ENCODE peak calls at places on chromosomes 2 and 18, in four cellular contexts. E is neural crest cell, V is GM12878, I is neural progenitor cell. K is an unnamed sample.

GRCh38 chr18:24262097-24262496 is 123.2 kb downstream of the CABYR start:
- DNase-seq in E (no peak), V (no peak), I (no peak), K (no peak)

GRCh38 chr2:62456721-62457539 is 49.1 kb downstream of the TMEM17 start:
- DNase-seq in E (peak; percentile 91), V (no peak), I (peak; percentile 94), K (peak; percentile 90)

GRCh38 chr2:212919238-212919637 is 232.2 kb downstream of the IKZF2 start:
- DNase-seq in E (no peak), V (no peak), I (no peak), K (no peak)

GRCh38 chr2:170258382-170258781 is 80.4 kb downstream of the MYO3B start:
- DNase-seq in E (no peak), V (no peak), I (no peak), K (no peak)

GRCh38 chr18:54878057-54878661 is 49.9 kb downstream of the RAB27B start:
- DNase-seq in E (no peak), V (no peak), I (no peak), K (no peak)

GRCh38 chr18:62339106-62339988 is 14.2 kb downstream of the TNFRSF11A start:
- DNase-seq in E (no peak), V (no peak), I (no peak), K (no peak)

GRCh38 chr18:11861583-11862288 is 10.5 kb downstream of the CHMP1B start:
- DNase-seq in E (no peak), V (no peak), I (no peak), K (no peak)

GRCh38 chr2:134124047-134124753 is 129.7 kb upstream of the MGAT5 start:
- DNase-seq in E (no peak), V (no peak), I (no peak), K (no peak)

GRCh38 chr2:51881673-51882072 is 849.7 kb upstream of the NRXN1 start:
- DNase-seq in E (no peak), V (no peak), I (no peak), K (no peak)

GRCh38 chr18:75482880-75483279 is 55.4 kb upstream of the SMIM21 start:
- DNase-seq in E (no peak), V (no peak), I (no peak), K (no peak)

DNA sequence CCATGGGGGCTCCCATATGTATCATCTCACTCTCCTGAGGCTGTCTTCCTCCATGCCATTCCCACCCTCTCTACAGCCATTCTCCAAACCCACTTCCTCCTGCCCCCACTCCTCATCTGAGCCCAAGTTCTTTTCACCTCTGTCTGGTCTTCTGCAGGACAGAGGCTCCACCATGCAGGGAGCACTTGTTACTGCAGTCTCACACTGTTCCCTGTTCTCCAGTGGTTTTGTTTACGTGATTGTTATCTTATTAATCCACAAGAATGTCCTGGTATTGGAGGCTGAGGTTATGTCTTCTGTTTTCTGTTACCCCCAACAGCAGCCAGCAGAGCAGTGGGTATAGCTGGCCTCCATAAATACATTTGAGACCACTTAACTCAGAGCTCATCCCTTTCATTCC is 51.4 kb downstream of the PAX8 start:
- DNase-seq in E (no peak), V (no peak), I (no peak), K (no peak)
- TF ChIP-seq CTCF in E (no peak), V (no peak), I (no peak), K (no peak)

GRCh38 chr2:185215497-185215896 is 523.1 kb upstream of the FSIP2 start:
- DNase-seq in E (no peak), V (no peak), I (peak; percentile 34), K (no peak)
- TF ChIP-seq CTCF in E (no peak), V (no peak), I (peak; percentile 37), K (peak; percentile 15)

GRCh38 chr18:79796016-79796415 is 1.7 kb upstream of the KCNG2 start:
- DNase-seq in E (no peak), V (no peak), I (no peak), K (no peak)

GRCh38 chr18:79798346-79798998 is 734 bp downstream of the KCNG2 start:
- DNase-seq in E (no peak), V (no peak), I (peak; percentile 40), K (no peak)

GRCh38 chr18:79798999-79799370 is 1.2 kb downstream of the KCNG2 start:
- DNase-seq in E (no peak), V (no peak), I (peak; percentile 61), K (no peak)

GRCh38 chr18:79796531-79797390 is 977 bp upstream of the KCNG2 start:
- DNase-seq in E (no peak), V (no peak), I (peak; percentile 31), K (no peak)

DNA sequence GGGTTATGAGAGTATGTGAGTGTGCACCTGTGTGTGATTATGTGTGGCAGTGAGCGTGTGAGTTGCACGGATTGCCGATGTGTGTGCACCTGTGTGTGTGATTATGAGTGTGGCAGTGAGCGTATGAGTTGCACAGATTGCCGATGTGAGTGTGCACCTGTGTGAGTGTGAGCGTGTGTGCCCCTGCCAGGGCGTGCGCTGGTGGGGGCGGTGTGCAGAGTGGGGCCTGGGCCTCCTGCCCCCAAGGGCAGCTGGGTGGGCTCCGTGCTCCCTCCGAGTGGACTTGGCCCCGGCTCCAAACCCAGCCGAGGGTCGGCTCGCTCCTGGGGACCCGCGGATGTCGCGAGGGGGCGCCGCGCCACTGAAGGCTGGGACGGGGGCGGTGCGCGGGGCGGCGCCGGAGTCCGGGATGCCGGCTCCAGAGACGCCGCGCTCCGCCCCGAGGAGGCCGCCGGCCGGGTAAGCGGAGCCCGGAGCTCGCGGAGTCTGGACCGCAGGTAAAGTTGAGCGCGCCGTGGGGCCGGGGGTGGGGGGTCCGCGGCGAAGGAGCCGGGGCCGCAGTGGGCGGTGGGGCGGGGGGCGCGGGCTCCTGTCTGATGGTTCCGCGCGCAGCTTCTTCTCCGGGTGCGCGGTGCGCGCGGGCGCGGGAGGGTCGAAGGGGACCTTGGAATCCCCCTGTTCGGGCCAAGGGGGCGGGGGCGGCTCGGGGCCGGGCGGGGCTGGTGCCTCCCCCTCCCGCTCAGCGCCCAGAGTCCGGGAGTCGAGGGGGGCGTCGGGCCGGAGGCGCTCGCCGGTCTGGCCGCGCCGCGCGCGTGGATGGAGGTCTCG is at the start of gene KCNG2:
- DNase-seq in E (peak; percentile 45), V (no peak), I (peak; percentile 87), K (no peak)
- TF ChIP-seq CTCF in E (peak; percentile 40), V (peak; percentile 32), I (peak; percentile 60), K (peak; percentile 31)

DNA sequence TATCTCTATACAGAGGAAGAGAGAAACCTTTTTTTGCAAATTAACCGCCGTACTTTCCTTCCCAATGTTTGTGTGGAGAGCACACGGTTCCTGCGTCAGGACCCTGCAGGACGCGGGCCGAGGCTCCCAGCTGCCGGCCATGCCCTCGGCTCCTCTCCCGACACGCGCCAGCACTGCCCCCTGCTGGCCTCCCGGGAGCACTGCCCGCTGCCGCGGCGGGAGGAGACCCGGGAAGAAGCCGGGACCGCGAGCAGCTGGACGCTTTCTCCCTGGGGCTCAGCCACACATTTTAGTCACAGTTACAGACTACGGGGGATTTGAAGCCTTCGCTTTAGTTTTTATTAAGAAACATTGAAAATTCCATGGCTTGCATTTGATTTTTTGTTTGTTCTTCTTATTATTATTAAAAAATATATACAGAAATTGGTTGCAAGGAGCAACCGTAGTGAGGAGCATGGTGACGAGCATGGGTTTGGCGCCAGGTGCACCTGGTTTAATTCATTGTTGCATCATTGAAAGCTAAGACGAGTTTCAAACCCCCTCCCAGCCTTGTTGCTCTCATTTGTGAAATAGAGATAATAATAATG is 401.2 kb downstream of the GALR1 start:
- DNase-seq in E (peak; percentile 88), V (no peak), I (peak; percentile 89), K (peak; percentile 91)
- TF ChIP-seq CTCF in E (peak; percentile 97), V (peak; percentile 82), I (peak; percentile 97), K (peak; percentile 97)

K was measured in progenitor cell of endocrine pancreas.